ENCODE peak calls at places on chromosomes 5 and 9, in seven cellular contexts. L is A549, H is GM12878, G is IMR-90, Z is K562, R is HCT116, Q is H1. D is an unnamed sample.

GRCh38 chr5:138032028-138032571 is 779 bp downstream of the FAM13B start:
- DNase-seq in L (peak), H (peak), G (peak), Z (no peak), R (no peak), Q (peak), D (no peak)

GRCh38 chr9:127612993-127613954 is 1.2 kb downstream of the STXBP1 start:
- DNase-seq in L (peak), H (no peak), G (peak), Z (peak), R (no peak), Q (no peak), D (peak)

GRCh38 chr9:35759795-35760194 is 5.7 kb upstream of the MSMP start:
- DNase-seq in L (no peak), H (no peak), G (no peak), Z (no peak), R (no peak), Q (no peak), D (no peak)

GRCh38 chr5:37774912-37775483 is 64.8 kb downstream of the GDNF start:
- DNase-seq in L (peak), H (peak), G (peak), Z (peak), R (peak), Q (no peak), D (no peak)

GRCh38 chr5:16135003-16135402 is 44.6 kb downstream of the MARCHF11 start:
- DNase-seq in L (no peak), H (no peak), G (no peak), Z (no peak), R (no peak), Q (no peak), D (peak)

GRCh38 chr9:28234899-28235277 is 661.6 kb upstream of the C9orf72 start:
- DNase-seq in L (no peak), H (no peak), G (peak), Z (no peak), R (no peak), Q (peak), D (no peak)

GRCh38 chr5:170522211-170523128 is 18.6 kb downstream of the KCNIP1 start:
- DNase-seq in L (no peak), H (no peak), G (no peak), Z (no peak), R (no peak), Q (no peak), D (no peak)

GRCh38 chr9:108416321-108416720 is 439.5 kb downstream of the ACTL7B start:
- DNase-seq in L (no peak), H (no peak), G (peak), Z (no peak), R (peak), Q (no peak), D (no peak)

GRCh38 chr5:150428106-150428876 is 15.6 kb upstream of the CD74 start:
- DNase-seq in L (no peak), H (no peak), G (no peak), Z (peak), R (no peak), Q (no peak), D (no peak)

GRCh38 chr9:136151214-136151804 is 32.6 kb upstream of the TMEM250 start:
- DNase-seq in L (no peak), H (no peak), G (no peak), Z (no peak), R (no peak), Q (no peak), D (no peak)

GRCh38 chr9:94920439-94920951 is 194.0 kb downstream of the AOPEP start:
- DNase-seq in L (no peak), H (no peak), G (peak), Z (no peak), R (no peak), Q (no peak), D (no peak)

GRCh38 chr9:118223111-118223510 is 518.9 kb downstream of the TLR4 start:
- DNase-seq in L (no peak), H (no peak), G (no peak), Z (no peak), R (no peak), Q (no peak), D (no peak)

DNA sequence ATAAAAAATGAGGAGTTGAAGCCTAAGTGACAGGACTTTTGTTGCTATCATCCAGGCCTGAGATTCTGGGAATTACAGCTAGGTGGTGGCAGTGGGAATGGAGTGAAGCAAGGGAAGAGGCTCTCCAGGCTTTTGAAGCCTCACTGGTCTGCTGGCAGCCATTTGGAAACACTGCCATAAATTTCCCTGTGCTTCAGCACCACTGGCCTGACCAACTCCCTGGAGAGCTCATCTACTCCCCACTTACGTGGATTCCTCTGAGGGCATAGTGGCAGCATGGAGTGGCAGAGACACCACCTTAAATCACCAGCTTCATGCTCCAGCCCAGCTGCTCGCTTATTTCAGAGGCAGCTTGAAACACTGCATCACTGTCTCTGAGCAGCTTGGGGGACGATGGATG is 518.2 kb downstream of the TLR4 start:
- DNase-seq in L (no peak), H (no peak), G (no peak), Z (no peak), R (no peak), Q (peak), D (no peak)
- TF ChIP-seq RAD21 in L (peak), H (no peak), G (no peak), Z (no peak), R (no peak), Q (peak), D (peak)

GRCh38 chr9:120689860-120690259 is 24.4 kb downstream of the MEGF9 start:
- DNase-seq in L (no peak), H (no peak), G (peak), Z (no peak), R (no peak), Q (no peak), D (no peak)
- TF ChIP-seq RAD21 in L (no peak), H (no peak), G (no peak), Z (no peak), R (no peak), Q (no peak), D (no peak)

DNA sequence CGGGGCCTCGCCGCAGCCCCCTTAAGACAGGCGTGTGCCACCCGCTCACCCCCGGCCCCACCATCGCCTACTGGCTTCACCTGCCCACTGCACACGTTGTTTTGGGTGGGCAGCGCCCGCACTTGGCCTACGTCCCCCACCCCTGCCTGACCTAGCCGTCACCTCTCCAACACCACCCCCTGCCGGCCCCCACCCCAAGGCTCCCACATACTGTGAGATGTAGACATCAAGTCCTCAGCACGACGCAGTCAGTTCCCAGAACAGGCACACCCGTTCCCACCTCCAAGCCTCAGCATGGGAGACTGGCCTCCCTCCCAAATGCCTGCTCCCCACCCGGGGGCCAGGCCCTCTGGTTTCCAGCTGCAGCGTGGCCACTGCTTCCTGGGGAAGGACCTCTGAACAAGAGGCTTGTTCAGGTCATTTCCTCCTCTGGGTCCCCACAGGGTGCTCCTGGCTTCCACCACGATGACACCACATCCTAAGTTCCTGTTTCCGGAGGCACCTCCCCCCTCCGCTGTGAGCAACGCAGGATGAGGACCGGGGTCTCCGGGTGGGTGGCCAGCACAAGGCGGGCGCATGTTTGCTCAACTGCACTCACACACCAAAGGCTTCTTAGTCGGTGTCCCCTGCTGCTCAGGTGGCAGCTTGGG is 11.3 kb downstream of the DBN1 start:
- DNase-seq in L (no peak), H (no peak), G (no peak), Z (no peak), R (no peak), Q (no peak), D (no peak)
- TF ChIP-seq RAD21 in L (no peak), H (no peak), G (no peak), Z (no peak), R (no peak), Q (no peak), D (no peak)

DNA sequence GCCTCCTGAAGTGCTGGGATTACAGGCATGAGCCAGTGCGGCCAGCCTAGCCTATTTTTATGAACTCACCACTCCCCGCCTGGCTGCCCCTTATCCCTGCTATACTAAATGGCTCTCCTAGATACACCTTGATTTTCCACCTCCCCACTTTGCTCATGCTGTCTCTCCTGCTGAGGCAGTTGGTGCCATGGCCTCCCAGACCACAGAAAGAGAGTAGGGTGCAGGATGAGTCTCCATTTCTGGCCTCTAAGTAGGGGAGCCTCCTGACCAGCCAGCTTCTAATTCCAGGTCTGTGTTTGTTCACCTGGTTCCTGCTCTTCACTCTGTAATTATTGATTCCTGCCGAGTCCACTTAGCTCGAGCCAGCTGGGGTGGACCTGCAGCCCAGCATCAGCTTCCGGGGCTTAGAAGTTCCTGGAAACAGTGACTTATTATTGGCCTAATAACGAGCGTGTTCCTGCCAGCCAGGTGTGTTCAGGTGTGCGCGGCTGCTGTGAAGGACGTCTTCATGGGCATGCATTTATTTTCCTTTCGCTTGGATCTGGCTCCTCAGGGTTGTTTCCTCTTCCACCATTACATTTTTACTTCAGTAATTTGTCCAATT is 34.0 kb downstream of the ZNF618 start:
- DNase-seq in L (no peak), H (no peak), G (no peak), Z (no peak), R (no peak), Q (no peak), D (no peak)
- TF ChIP-seq RAD21 in L (no peak), H (no peak), G (no peak), Z (no peak), R (no peak), Q (no peak), D (no peak)

GRCh38 chr5:78472469-78473106 is 112.2 kb downstream of the SCAMP1 start:
- DNase-seq in L (no peak), H (no peak), G (no peak), Z (no peak), R (no peak), Q (no peak), D (no peak)
- TF ChIP-seq RAD21 in L (peak), H (peak), G (no peak), Z (peak), R (peak), Q (peak), D (peak)